ENCODE peak calls at places on chromosomes 4 and X, in eight cellular contexts. G is tibial nerve, Z is ascending aorta, N is neural progenitor cell, E is right atrium auricular region, I is psoas muscle, R is upper lobe of right lung, O is left lung. C is an unnamed sample.

GRCh38 chr4:1472148-1472797 is 66.0 kb upstream of the NKX1-1 start:
- DNase-seq in G (no peak), Z (peak; percentile 42), N (no peak), E (no peak), I (peak; percentile 45), R (no peak), O (peak; percentile 23), C (no peak)

GRCh38 chr4:15457401-15458201 is 12.1 kb upstream of the CC2D2A start:
- DNase-seq in G (no peak), Z (no peak), N (peak; percentile 46), E (no peak), I (no peak), R (no peak), O (no peak), C (peak; percentile 65)

GRCh38 chr4:75963558-75963957 is 22.7 kb upstream of the NAAA start:
- DNase-seq in G (no peak), Z (no peak), N (no peak), E (no peak), I (no peak), R (no peak), O (no peak), C (no peak)

GRCh38 chr4:2261110-2261852 is 628 bp downstream of the MXD4 start:
- DNase-seq in G (peak; percentile 30), Z (peak; percentile 73), N (peak; percentile 74), E (no peak), I (peak; percentile 76), R (peak; percentile 84), O (peak; percentile 65), C (peak; percentile 38)

GRCh38 chr4:3516836-3517730 is 15.1 kb downstream of the LRPAP1 start:
- DNase-seq in G (no peak), Z (no peak), N (no peak), E (no peak), I (peak; percentile 48), R (no peak), O (peak; percentile 24), C (no peak)

GRCh38 chrX:16664059-16664458 is 14.1 kb downstream of the S100G start:
- DNase-seq in G (no peak), Z (no peak), N (no peak), E (no peak), I (no peak), R (no peak), O (no peak), C (no peak)

GRCh38 chr4:41102360-41103092 is 111.8 kb downstream of the APBB2 start:
- DNase-seq in G (no peak), Z (no peak), N (no peak), E (no peak), I (no peak), R (no peak), O (no peak), C (peak; percentile 64)

GRCh38 chrX:39809326-39809725 is 288.4 kb downstream of the BCOR start:
- DNase-seq in G (no peak), Z (no peak), N (no peak), E (no peak), I (peak; percentile 4), R (no peak), O (no peak), C (no peak)

GRCh38 chrX:100975212-100975611 is 5.7 kb downstream of the ARL13A start:
- DNase-seq in G (no peak), Z (no peak), N (no peak), E (no peak), I (no peak), R (no peak), O (no peak), C (no peak)

DNA sequence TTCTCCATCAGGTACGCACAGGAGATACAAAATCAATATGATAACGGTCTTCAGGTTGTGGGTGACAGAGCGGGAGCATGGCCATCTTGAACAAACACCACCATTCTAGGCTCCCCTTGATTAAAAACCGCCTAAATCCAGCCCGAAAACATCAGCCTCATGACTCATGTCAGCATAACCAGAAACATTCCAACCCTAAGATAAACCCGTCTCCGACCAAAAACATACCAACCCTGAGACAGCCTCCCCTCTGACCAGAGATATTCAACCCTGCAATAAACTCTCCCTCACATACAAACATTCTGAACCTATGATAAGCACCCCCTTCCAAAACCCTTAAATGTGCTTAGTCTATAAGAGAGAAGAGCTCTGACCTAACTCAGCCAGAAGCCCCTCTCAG is 157.9 kb downstream of the DHRSX start:
- DNase-seq in G (no peak), Z (no peak), N (no peak), E (no peak), I (no peak), R (no peak), O (no peak), C (no peak)
- H3K9me3 ChIP-seq in G (no peaks in the 10 kb centered on the region), Z (no peaks in the 10 kb centered on the region), N (no peaks in the 10 kb centered on the region), E (no peaks in the 10 kb centered on the region), I (no peaks in the 10 kb centered on the region), R (no peaks in the 10 kb centered on the region), O (peaks cover 2% of the 10 kb centered on the region), C (no peaks in the 10 kb centered on the region)

GRCh38 chr4:173046818-173047217 is 121.8 kb upstream of the GALNT7 start:
- DNase-seq in G (no peak), Z (no peak), N (no peak), E (no peak), I (no peak), R (no peak), O (no peak), C (no peak)
- H3K9me3 ChIP-seq in G (no peaks in the 10 kb centered on the region), Z (no peaks in the 10 kb centered on the region), N (no peaks in the 10 kb centered on the region), E (no peaks in the 10 kb centered on the region), I (no peaks in the 10 kb centered on the region), R (no peaks in the 10 kb centered on the region), O (no peaks in the 10 kb centered on the region), C (no peaks in the 10 kb centered on the region)

DNA sequence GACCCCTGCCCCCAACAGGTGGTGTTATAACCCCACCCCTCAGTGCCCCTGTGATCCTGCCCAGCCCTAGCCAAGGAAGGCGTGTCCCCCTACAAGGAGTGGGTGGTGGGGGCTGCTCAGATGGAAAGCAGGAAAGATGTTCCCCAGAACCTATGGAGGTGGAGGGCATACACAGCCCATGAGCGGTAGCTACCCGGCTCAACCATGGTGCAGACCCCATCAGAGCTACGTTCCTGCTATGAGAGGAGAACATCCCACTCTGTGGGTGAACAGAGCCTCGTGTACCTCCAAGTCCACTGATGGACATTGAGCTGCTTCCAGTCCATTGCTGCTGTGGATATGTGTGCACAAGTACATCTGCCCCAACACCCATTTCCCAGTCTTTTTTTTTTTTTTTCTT is 71.1 kb downstream of the SHOX start:
- DNase-seq in G (no peak), Z (no peak), N (no peak), E (no peak), I (no peak), R (no peak), O (no peak), C (no peak)
- H3K9me3 ChIP-seq in G (no peaks in the 10 kb centered on the region), Z (peaks cover 6% of the 10 kb centered on the region), N (no peaks in the 10 kb centered on the region), E (no peaks in the 10 kb centered on the region), I (peaks cover 3% of the 10 kb centered on the region), R (no peaks in the 10 kb centered on the region), O (peaks cover 39% of the 10 kb centered on the region), C (no peaks in the 10 kb centered on the region)

GRCh38 chrX:70446380-70447350 is 2.0 kb downstream of the DLG3 start:
- DNase-seq in G (no peak), Z (no peak), N (no peak), E (no peak), I (no peak), R (no peak), O (no peak), C (no peak)
- H3K9me3 ChIP-seq in G (no peaks in the 10 kb centered on the region), Z (no peaks in the 10 kb centered on the region), N (no peaks in the 10 kb centered on the region), E (no peaks in the 10 kb centered on the region), I (no peaks in the 10 kb centered on the region), R (no peaks in the 10 kb centered on the region), O (no peaks in the 10 kb centered on the region), C (no peaks in the 10 kb centered on the region)

C was measured in OCI-LY7.